ENCODE peak calls at places on chromosomes 5 and 9, in four cellular contexts. U is cardiac muscle cell; R is progenitor cell of endocrine pancreas; W is CD4-positive, alpha-beta T cell. Y is an unnamed sample.

GRCh38 chr5:53490747-53491146 is 10.3 kb downstream of the FST start:
- DNase-seq in U (no peak), R (no peak), W (no peak), Y (peak; percentile 80)

GRCh38 chr9:120944434-120945125 is 18.0 kb upstream of the TRAF1 start:
- DNase-seq in U (no peak), R (no peak), W (no peak), Y (no peak)

GRCh38 chr5:72465068-72465467 is 42.1 kb downstream of the ZNF366 start:
- DNase-seq in U (no peak), R (no peak), W (no peak), Y (no peak)

GRCh38 chr5:54007822-54008777 is 302.3 kb downstream of the ARL15 start:
- DNase-seq in U (peak; percentile 15), R (no peak), W (no peak), Y (no peak)

GRCh38 chr9:69023650-69024049 is 9.7 kb upstream of the PRKACG start:
- DNase-seq in U (no peak), R (no peak), W (no peak), Y (no peak)

GRCh38 chr9:34267660-34268059 is 61.4 kb downstream of the KIF24 start:
- DNase-seq in U (no peak), R (no peak), W (no peak), Y (no peak)

GRCh38 chr5:153623906-153624765 is 133.7 kb downstream of the GRIA1 start:
- DNase-seq in U (no peak), R (no peak), W (no peak), Y (no peak)

GRCh38 chr9:97478301-97478981 is 23.0 kb upstream of the TMOD1 start:
- DNase-seq in U (no peak), R (no peak), W (no peak), Y (no peak)

GRCh38 chr5:109281136-109281690 is 128.6 kb downstream of the PJA2 start:
- DNase-seq in U (no peak), R (no peak), W (no peak), Y (no peak)

GRCh38 chr5:11494340-11494739 is 409.9 kb downstream of the CTNND2 start:
- DNase-seq in U (no peak), R (no peak), W (no peak), Y (no peak)

GRCh38 chr9:71562140-71562539 is 206.2 kb downstream of the CEMIP2 start:
- DNase-seq in U (no peak), R (no peak), W (no peak), Y (no peak)

GRCh38 chr5:157273131-157273556 is 7.2 kb downstream of the CYFIP2 start:
- DNase-seq in U (no peak), R (no peak), W (no peak), Y (no peak)

GRCh38 chr5:135179308-135179980 is 145.4 kb upstream of the PITX1 start:
- DNase-seq in U (no peak), R (no peak), W (no peak), Y (no peak)

GRCh38 chr5:142016576-142016975 is 3.7 kb upstream of the GNPDA1 start:
- DNase-seq in U (no peak), R (no peak), W (no peak), Y (no peak)

GRCh38 chr5:132013006-132013689 is 1.7 kb upstream of the ACSL6 start:
- DNase-seq in U (no peak), R (peak; percentile 6), W (no peak), Y (no peak)

GRCh38 chr9:37269221-37269620 is 148.8 kb downstream of the ZCCHC7 start:
- DNase-seq in U (no peak), R (no peak), W (no peak), Y (no peak)

GRCh38 chr5:169805527-169805934 is 168.5 kb downstream of the DOCK2 start:
- DNase-seq in U (no peak), R (no peak), W (no peak), Y (no peak)

GRCh38 chr5:88833371-88834107 is 49.4 kb downstream of the MEF2C start:
- DNase-seq in U (peak; percentile 59), R (no peak), W (peak; percentile 35), Y (peak; percentile 5)

GRCh38 chr5:16550316-16550952 is 66.4 kb downstream of the RETREG1 start:
- DNase-seq in U (peak; percentile 52), R (no peak), W (no peak), Y (no peak)

GRCh38 chr9:92294297-92294676 is 790 bp upstream of the IARS1 start:
- DNase-seq in U (no peak), R (no peak), W (no peak), Y (no peak)

GRCh38 chr9:87812375-87813118 is 70.1 kb upstream of the SPATA31E1 start:
- DNase-seq in U (no peak), R (no peak), W (no peak), Y (peak; percentile 24)

GRCh38 chr5:157900644-157901043 is 41.7 kb upstream of the CLINT1 start:
- DNase-seq in U (no peak), R (no peak), W (no peak), Y (no peak)

GRCh38 chr9:80074439-80074838 is 502.7 kb downstream of the TLE4 start:
- DNase-seq in U (peak; percentile 13), R (no peak), W (no peak), Y (no peak)

GRCh38 chr5:82349651-82350050 is 71.5 kb upstream of the RPS23 start:
- DNase-seq in U (peak; percentile 54), R (no peak), W (no peak), Y (no peak)

GRCh38 chr9:38074441-38074943 is 5.5 kb upstream of the SHB start:
- DNase-seq in U (no peak), R (no peak), W (no peak), Y (no peak)

GRCh38 chr5:157864067-157864466 is 5.1 kb upstream of the CLINT1 start:
- DNase-seq in U (no peak), R (no peak), W (peak; percentile 8), Y (no peak)

GRCh38 chr5:133456933-133457402 is 155.4 kb downstream of the FSTL4 start:
- DNase-seq in U (no peak), R (no peak), W (no peak), Y (no peak)

GRCh38 chr5:169906745-169907649 is 73.3 kb downstream of the INSYN2B start:
- DNase-seq in U (no peak), R (no peak), W (no peak), Y (peak; percentile 15)

GRCh38 chr5:115561176-115561575 is 16.6 kb upstream of the FEM1C start:
- DNase-seq in U (no peak), R (no peak), W (no peak), Y (no peak)

GRCh38 chr9:21228122-21228521 is at the start of gene IFNA17:
- DNase-seq in U (no peak), R (no peak), W (no peak), Y (no peak)

GRCh38 chr5:177403826-177404640 is 3.6 kb upstream of the PFN3 start:
- DNase-seq in U (peak; percentile 84), R (peak; percentile 61), W (peak; percentile 77), Y (no peak)

GRCh38 chr5:177390363-177391300 is 6.4 kb downstream of the SLC34A1 start:
- DNase-seq in U (peak; percentile 87), R (peak; percentile 85), W (peak; percentile 83), Y (peak; percentile 50)

GRCh38 chr5:33474004-33474403 is 33.2 kb downstream of the TARS1 start:
- DNase-seq in U (no peak), R (no peak), W (no peak), Y (no peak)

GRCh38 chr5:13739462-13739861 is 205.0 kb downstream of the DNAH5 start:
- DNase-seq in U (no peak), R (no peak), W (no peak), Y (no peak)

GRCh38 chr5:157772077-157772613 is 28.6 kb downstream of the LSM11 start:
- DNase-seq in U (no peak), R (no peak), W (no peak), Y (no peak)

GRCh38 chr9:118929317-118929716 is 439.9 kb downstream of the BRINP1 start:
- DNase-seq in U (no peak), R (no peak), W (no peak), Y (peak; percentile 10)

GRCh38 chr9:70091103-70091502 is 47.5 kb downstream of the MAMDC2 start:
- DNase-seq in U (no peak), R (no peak), W (no peak), Y (no peak)

GRCh38 chr9:124440786-124441185 is 9.5 kb upstream of the ADGRD2 start:
- DNase-seq in U (no peak), R (no peak), W (no peak), Y (no peak)

GRCh38 chr9:80797841-80798688 is 891.3 kb downstream of the TLE1 start:
- DNase-seq in U (no peak), R (no peak), W (no peak), Y (peak; percentile 84)

GRCh38 chr5:162512935-162513575 is 445.5 kb downstream of the GABRG2 start:
- DNase-seq in U (no peak), R (no peak), W (no peak), Y (no peak)

DNA sequence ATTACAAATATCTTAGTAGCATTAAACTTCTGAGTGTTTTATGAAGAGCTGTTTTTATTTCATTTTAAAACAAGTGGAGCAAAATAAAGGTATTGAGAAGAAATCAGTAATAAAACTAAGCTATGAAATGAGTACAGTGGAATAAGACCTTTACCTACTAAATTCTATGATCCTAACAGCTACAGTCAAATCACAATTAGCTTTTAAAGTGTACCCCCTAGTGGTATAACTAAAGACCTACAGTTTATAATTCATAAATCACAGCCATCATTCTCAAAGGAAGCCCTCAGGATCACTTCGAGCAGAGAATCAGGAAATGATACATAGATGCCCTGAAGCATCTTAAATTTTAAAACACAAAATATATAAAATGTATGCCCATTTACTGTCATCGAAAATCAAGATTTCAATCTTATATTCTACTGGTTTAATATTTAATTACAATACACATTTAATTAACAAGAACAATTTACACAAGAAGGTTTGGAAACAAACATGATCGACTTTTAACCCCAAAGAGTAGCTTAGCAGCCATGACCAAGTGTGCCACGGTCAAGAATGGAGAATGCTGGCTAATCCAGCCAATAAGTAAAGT is 12.3 kb downstream of the CCNH start:
- DNase-seq in U (peak; percentile 14), R (no peak), W (no peak), Y (no peak)
- TF ChIP-seq CTCF in U (peak; percentile 58), R (peak; percentile 76), W (peak; percentile 82), Y (peak; percentile 53)

DNA sequence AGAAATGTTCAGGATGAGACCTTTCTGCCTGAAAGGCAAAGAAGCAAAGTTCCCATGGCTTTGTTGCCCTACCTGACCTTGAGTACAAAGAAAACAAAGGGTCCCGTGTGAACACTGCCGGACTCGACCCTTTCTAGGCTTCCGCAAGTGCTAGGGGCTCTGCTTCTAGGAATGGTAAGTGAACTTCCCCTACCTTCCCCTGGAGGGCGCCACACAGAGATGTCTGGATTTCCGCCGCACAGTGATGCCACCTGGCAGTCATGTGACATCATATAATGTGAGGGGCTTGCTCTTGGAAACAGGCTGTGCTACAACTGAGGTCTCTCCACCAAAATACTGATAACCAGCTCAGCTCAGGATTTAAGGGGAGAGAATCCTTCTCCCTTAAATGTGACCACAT is 56.6 kb downstream of the HSD17B3 start:
- DNase-seq in U (no peak), R (no peak), W (no peak), Y (no peak)
- TF ChIP-seq CTCF in U (no peak), R (peak; percentile 19), W (no peak), Y (no peak)

DNA sequence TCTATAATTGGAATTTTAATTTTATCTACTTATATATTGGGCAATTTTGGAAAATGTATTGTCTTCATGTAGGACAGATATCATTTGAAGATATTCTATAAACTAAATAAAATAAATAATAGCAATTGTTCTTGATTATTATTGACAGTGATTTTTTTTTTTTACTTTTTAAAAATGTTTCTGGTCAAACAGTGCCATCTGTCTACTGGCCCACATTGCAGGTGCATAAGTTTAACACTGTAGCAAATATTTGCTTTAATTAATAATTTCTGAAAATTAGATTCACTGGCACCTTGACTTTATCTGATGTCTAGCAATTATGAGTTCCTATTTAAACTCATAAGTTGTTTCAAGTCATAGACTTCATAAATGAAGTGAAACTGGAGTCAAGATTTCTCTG is 41.1 kb upstream of the ISOC1 start:
- DNase-seq in U (no peak), R (no peak), W (no peak), Y (no peak)
- TF ChIP-seq CTCF in U (no peak), R (no peak), W (no peak), Y (no peak)

GRCh38 chr9:33223696-33224095 is 16.3 kb upstream of the SPINK4 start:
- DNase-seq in U (no peak), R (no peak), W (no peak), Y (no peak)
- TF ChIP-seq CTCF in U (peak; percentile 35), R (no peak), W (no peak), Y (peak; percentile 15)

Y was measured in AG09319.